ENCODE peak calls at places on chromosomes 12 and 14, in nine cellular contexts. M is AG04449, I is ovary, D is PC-3, X is dorsolateral prefrontal cortex, U is A549, V is transverse colon, Y is aorta, A is spleen. N is an unnamed sample.

GRCh38 chr12:127750076-127750840 is 516.7 kb upstream of the TMEM132C start:
- DNase-seq in M (peak; percentile 9), I (no peak), D (no peak), X (peak; percentile 71), U (no peak), V (no peak), Y (no peak), A (no peak), N (no peak)

GRCh38 chr14:34214961-34215360 is 247.1 kb downstream of the SPTSSA start:
- DNase-seq in M (no peak), I (no peak), D (peak; percentile 88), X (no peak), U (no peak), V (no peak), Y (no peak), A (no peak), N (no peak)

GRCh38 chr14:42174357-42174756 is 567.7 kb downstream of the LRFN5 start:
- DNase-seq in M (no peak), I (no peak), D (no peak), X (no peak), U (no peak), V (no peak), Y (no peak), A (no peak), N (no peak)

GRCh38 chr12:108801736-108802665 is 55.4 kb downstream of the SSH1 start:
- DNase-seq in M (no peak), I (peak; percentile 50), D (peak; percentile 13), X (peak; percentile 26), U (no peak), V (peak; percentile 27), Y (peak; percentile 67), A (peak; percentile 65), N (no peak)

GRCh38 chr14:101501858-101502615 is 59.3 kb upstream of the DIO3 start:
- DNase-seq in M (no peak), I (peak; percentile 13), D (no peak), X (peak; percentile 21), U (no peak), V (no peak), Y (no peak), A (peak; percentile 56), N (no peak)

GRCh38 chr12:131928080-131928764 is 854 bp upstream of the PUS1 start:
- DNase-seq in M (no peak), I (no peak), D (peak; percentile 17), X (no peak), U (no peak), V (peak; percentile 34), Y (no peak), A (no peak), N (peak; percentile 68)

GRCh38 chr12:24997970-24998582 is 49.2 kb upstream of the BCAT1 start:
- DNase-seq in M (peak; percentile 84), I (no peak), D (no peak), X (no peak), U (no peak), V (no peak), Y (no peak), A (no peak), N (peak; percentile 87)

GRCh38 chr14:50452979-50453705 is 56.5 kb upstream of the CDKL1 start:
- DNase-seq in M (peak; percentile 37), I (no peak), D (peak; percentile 80), X (no peak), U (no peak), V (no peak), Y (no peak), A (no peak), N (no peak)

GRCh38 chr14:101588990-101589389 is 27.7 kb downstream of the DIO3 start:
- DNase-seq in M (no peak), I (peak; percentile 15), D (no peak), X (no peak), U (no peak), V (no peak), Y (no peak), A (peak; percentile 54), N (no peak)

GRCh38 chr12:48194780-48195179 is 8.3 kb downstream of the OR10AD1 start:
- DNase-seq in M (no peak), I (no peak), D (peak; percentile 55), X (no peak), U (no peak), V (no peak), Y (no peak), A (no peak), N (no peak)

GRCh38 chr14:74582910-74583581 is 29.0 kb downstream of the LTBP2 start:
- DNase-seq in M (no peak), I (no peak), D (peak; percentile 55), X (no peak), U (no peak), V (no peak), Y (peak; percentile 82), A (peak; percentile 51), N (no peak)

GRCh38 chr14:104935026-104935650 is 10.5 kb downstream of the PLD4 start:
- DNase-seq in M (no peak), I (no peak), D (no peak), X (no peak), U (no peak), V (no peak), Y (no peak), A (no peak), N (no peak)

GRCh38 chr14:20684662-20685456 is 499 bp downstream of the RNASE4 start:
- DNase-seq in M (no peak), I (peak; percentile 57), D (peak; percentile 50), X (no peak), U (peak; percentile 34), V (peak; percentile 55), Y (peak; percentile 66), A (no peak), N (no peak)

GRCh38 chr12:69738351-69739286 is at the start of gene RAB3IP:
- DNase-seq in M (no peak), I (peak; percentile 91), D (peak; percentile 91), X (peak; percentile 70), U (peak; percentile 87), V (peak; percentile 95), Y (peak; percentile 88), A (peak; percentile 98), N (peak; percentile 95)

GRCh38 chr14:69776875-69777453 is 10.0 kb downstream of the SRSF5 start:
- DNase-seq in M (no peak), I (no peak), D (no peak), X (no peak), U (no peak), V (no peak), Y (no peak), A (no peak), N (no peak)

GRCh38 chr12:10528150-10528953 is 22.7 kb downstream of the EIF2S3B start:
- DNase-seq in M (no peak), I (no peak), D (no peak), X (no peak), U (no peak), V (no peak), Y (no peak), A (no peak), N (no peak)

GRCh38 chr14:39440975-39441374 is 8.7 kb upstream of the FBXO33 start:
- DNase-seq in M (no peak), I (no peak), D (no peak), X (no peak), U (no peak), V (no peak), Y (no peak), A (no peak), N (no peak)

GRCh38 chr12:52052471-52053186 is 1.4 kb downstream of the NR4A1 start:
- DNase-seq in M (no peak), I (peak; percentile 70), D (peak; percentile 42), X (no peak), U (no peak), V (peak; percentile 71), Y (no peak), A (no peak), N (peak; percentile 21)
- H3K4me3 ChIP-seq in M (no peak overlapping the region), I (peak overlapping the region; percentile 73), D (peak overlapping the region; percentile 79), X (peak overlapping the region; percentile 32), U (peak overlapping the region; percentile 75), V (peak overlapping the region; percentile 67), Y (no peak overlapping the region), A (peak overlapping the region; percentile 79), N (peak overlapping the region; percentile 90)

GRCh38 chr14:63076476-63076875 is 31.2 kb upstream of the KCNH5 start:
- DNase-seq in M (no peak), I (no peak), D (peak; percentile 87), X (no peak), U (no peak), V (no peak), Y (no peak), A (no peak), N (no peak)

GRCh38 chr14:63078606-63079005 is 33.3 kb upstream of the KCNH5 start:
- DNase-seq in M (no peak), I (no peak), D (peak; percentile 55), X (no peak), U (no peak), V (no peak), Y (no peak), A (no peak), N (no peak)
- H3K4me3 ChIP-seq in M (no peak overlapping the region), I (no peak overlapping the region), D (no peak overlapping the region), X (no peak overlapping the region), U (no peak overlapping the region), V (no peak overlapping the region), Y (no peak overlapping the region), A (no peak overlapping the region), N (no peak overlapping the region)

DNA sequence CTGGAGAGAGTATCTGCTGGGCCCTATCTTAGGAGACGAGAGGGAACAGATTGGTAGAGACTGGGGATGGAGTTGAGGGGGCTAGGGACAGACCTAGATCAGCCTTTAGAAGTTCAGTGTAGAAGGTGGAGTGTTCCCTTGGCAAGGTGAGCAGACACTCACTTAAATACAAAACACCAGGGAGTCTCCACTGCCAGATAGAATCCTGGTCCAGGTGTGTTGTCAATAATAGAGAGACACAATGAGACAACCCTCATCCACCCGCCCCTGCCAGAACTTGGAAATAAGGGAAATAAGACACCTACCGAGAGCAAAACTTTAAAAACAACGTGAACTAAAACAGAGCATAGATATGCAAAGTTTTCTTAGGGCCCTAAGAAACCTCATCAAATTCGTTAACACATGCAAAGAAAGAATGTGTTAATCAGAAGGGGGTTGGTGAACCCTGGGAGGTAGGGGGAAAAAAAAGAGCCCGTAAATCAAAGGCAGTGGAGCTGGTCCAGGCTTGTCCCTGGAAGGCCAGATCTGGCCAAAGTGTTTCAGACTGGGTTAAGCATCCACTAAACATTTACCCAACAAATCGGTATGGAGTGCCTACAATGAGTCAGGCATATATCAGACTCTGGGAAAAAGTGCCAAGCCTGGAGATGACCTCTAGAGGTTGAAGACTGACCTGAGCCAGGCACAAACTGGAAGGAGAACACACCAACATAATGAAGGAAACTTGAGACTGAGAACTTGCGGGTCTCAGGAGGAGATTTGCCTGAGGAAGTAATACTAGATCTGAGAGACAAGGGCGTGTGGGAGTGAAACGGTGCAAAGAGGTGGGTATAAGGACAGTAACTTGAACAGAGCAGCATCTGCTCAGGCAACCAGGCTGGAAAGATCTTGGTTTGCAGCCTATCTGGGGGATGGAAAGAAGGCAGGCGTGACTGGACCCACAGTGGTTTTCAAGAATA is 37.0 kb upstream of the OTX2 start:
- DNase-seq in M (no peak), I (no peak), D (no peak), X (no peak), U (no peak), V (no peak), Y (no peak), A (no peak), N (no peak)
- H3K4me3 ChIP-seq in M (no peak overlapping the region), I (no peak overlapping the region), D (no peak overlapping the region), X (no peak overlapping the region), U (no peak overlapping the region), V (no peak overlapping the region), Y (no peak overlapping the region), A (no peak overlapping the region), N (no peak overlapping the region)

DNA sequence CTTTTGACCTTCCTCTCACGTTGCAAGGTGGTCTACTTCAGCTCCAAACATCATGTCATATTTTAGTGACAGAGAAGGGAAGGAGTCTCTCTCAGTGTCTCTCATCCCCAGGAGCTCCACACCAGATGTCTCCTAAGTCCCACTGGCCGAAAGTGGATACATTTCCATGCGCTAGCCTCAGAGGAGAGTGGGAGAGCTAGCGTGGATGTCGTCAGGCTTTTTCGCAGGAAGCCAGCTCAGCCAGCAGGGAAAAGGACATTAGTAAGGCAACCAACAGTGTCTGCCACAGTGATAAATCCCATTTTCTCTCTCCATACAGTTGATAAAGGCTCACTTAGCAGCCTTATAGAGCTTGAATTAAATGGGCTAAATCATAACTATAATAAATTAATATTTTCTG is 155.7 kb downstream of the PELI2 start:
- DNase-seq in M (no peak), I (no peak), D (no peak), X (no peak), U (no peak), V (no peak), Y (no peak), A (no peak), N (no peak)
- H3K4me3 ChIP-seq in M (no peak overlapping the region), I (no peak overlapping the region), D (no peak overlapping the region), X (no peak overlapping the region), U (no peak overlapping the region), V (no peak overlapping the region), Y (no peak overlapping the region), A (no peak overlapping the region), N (no peak overlapping the region)